ENCODE peak calls at places on chromosomes 16 and 17, in seven cellular contexts. W, H, V, B, G, S and Z are unnamed samples.

GRCh38 chr17:5800646-5801045 is 216.3 kb upstream of the NLRP1 start:
- DNase-seq in W (no peak), H (no peak), V (no peak), B (no peak), G (no peak), S (no peak), Z (no peak)

GRCh38 chr17:6303664-6304063 is 131.3 kb downstream of the AIPL1 start:
- DNase-seq in W (no peak), H (peak; percentile 70), V (peak; percentile 11), B (peak; percentile 77), G (peak; percentile 85), S (no peak), Z (peak; percentile 14)

GRCh38 chr16:48158296-48158695 is 2.5 kb upstream of the ABCC12 start:
- DNase-seq in W (no peak), H (no peak), V (peak; percentile 36), B (no peak), G (no peak), S (no peak), Z (peak; percentile 76)

GRCh38 chr17:15264542-15264941 is 584 bp downstream of the PMP22 start:
- DNase-seq in W (peak; percentile 93), H (peak; percentile 24), V (no peak), B (no peak), G (no peak), S (peak; percentile 79), Z (no peak)

GRCh38 chr17:688100-688989 is 26.3 kb downstream of the VPS53 start:
- DNase-seq in W (no peak), H (no peak), V (peak; percentile 75), B (peak; percentile 56), G (no peak), S (no peak), Z (peak; percentile 26)

GRCh38 chr17:62750502-62751349 is 57.4 kb downstream of the MARCHF10 start:
- DNase-seq in W (no peak), H (peak; percentile 72), V (no peak), B (peak; percentile 62), G (peak; percentile 29), S (no peak), Z (no peak)

GRCh38 chr17:39677581-39678339 is 9.5 kb downstream of the PNMT start:
- DNase-seq in W (peak; percentile 94), H (no peak), V (no peak), B (no peak), G (no peak), S (no peak), Z (no peak)

GRCh38 chr16:24309222-24309905 is 53.2 kb downstream of the CACNG3 start:
- DNase-seq in W (no peak), H (no peak), V (no peak), B (peak; percentile 13), G (no peak), S (no peak), Z (no peak)

GRCh38 chr16:87062569-87063442 is 254.4 kb downstream of the C16orf95 start:
- DNase-seq in W (peak; percentile 45), H (peak; percentile 75), V (peak; percentile 71), B (peak; percentile 94), G (peak; percentile 85), S (no peak), Z (peak; percentile 79)

GRCh38 chr17:8735336-8735939 is 9.2 kb downstream of the CCDC42 start:
- DNase-seq in W (no peak), H (no peak), V (no peak), B (no peak), G (no peak), S (no peak), Z (no peak)

GRCh38 chr16:55367301-55367745 is 43.3 kb downstream of the IRX6 start:
- DNase-seq in W (no peak), H (no peak), V (peak; percentile 4), B (no peak), G (no peak), S (no peak), Z (no peak)

GRCh38 chr17:19017401-19017800 is 12.8 kb upstream of the FAM83G start:
- DNase-seq in W (no peak), H (no peak), V (no peak), B (no peak), G (no peak), S (peak; percentile 48), Z (no peak)

GRCh38 chr16:73420244-73421040 is 372.5 kb upstream of the ZFHX3 start:
- DNase-seq in W (no peak), H (no peak), V (no peak), B (no peak), G (no peak), S (no peak), Z (no peak)

GRCh38 chr17:27207073-27207511 is 86.8 kb upstream of the WSB1 start:
- DNase-seq in W (no peak), H (no peak), V (peak; percentile 73), B (no peak), G (no peak), S (no peak), Z (no peak)

GRCh38 chr16:82439678-82440293 is 187.0 kb upstream of the CDH13 start:
- DNase-seq in W (no peak), H (peak; percentile 39), V (peak; percentile 6), B (peak; percentile 35), G (peak; percentile 27), S (no peak), Z (no peak)

GRCh38 chr17:82301916-82302497 is 15.4 kb downstream of the CD7 start:
- DNase-seq in W (no peak), H (no peak), V (no peak), B (no peak), G (no peak), S (peak; percentile 67), Z (peak; percentile 74)

GRCh38 chr16:85490971-85491771 is 122.0 kb upstream of the GSE1 start:
- DNase-seq in W (no peak), H (peak; percentile 60), V (no peak), B (peak; percentile 65), G (peak; percentile 55), S (no peak), Z (peak; percentile 66)

GRCh38 chr17:30093463-30094147 is 23.0 kb upstream of the NSRP1 start:
- DNase-seq in W (peak; percentile 20), H (peak; percentile 81), V (peak; percentile 61), B (peak; percentile 79), G (peak; percentile 67), S (no peak), Z (peak; percentile 65)

GRCh38 chr17:56890390-56890789 is 23.5 kb downstream of the TRIM25 start:
- DNase-seq in W (no peak), H (no peak), V (no peak), B (no peak), G (no peak), S (no peak), Z (no peak)

GRCh38 chr17:77106874-77107358 is 33.9 kb upstream of the SEC14L1 start:
- DNase-seq in W (no peak), H (peak; percentile 56), V (no peak), B (peak; percentile 22), G (no peak), S (no peak), Z (peak; percentile 79)

GRCh38 chr17:16377804-16378400 is 3.0 kb upstream of the UBB start:
- DNase-seq in W (no peak), H (no peak), V (peak; percentile 29), B (no peak), G (no peak), S (no peak), Z (no peak)

GRCh38 chr17:71970312-71970711 is 150.5 kb upstream of the SOX9 start:
- DNase-seq in W (no peak), H (no peak), V (no peak), B (no peak), G (no peak), S (no peak), Z (peak; percentile 22)

GRCh38 chr17:75370288-75370687 is 35.2 kb downstream of the GRB2 start:
- DNase-seq in W (peak; percentile 74), H (no peak), V (no peak), B (no peak), G (no peak), S (no peak), Z (no peak)

GRCh38 chr17:77140878-77141767 is at the start of gene SEC14L1:
- DNase-seq in W (peak; percentile 76), H (peak; percentile 86), V (peak; percentile 30), B (peak; percentile 79), G (peak; percentile 61), S (peak; percentile 72), Z (peak; percentile 75)

GRCh38 chr16:83939266-83939856 is 13.7 kb upstream of the OSGIN1 start:
- DNase-seq in W (no peak), H (no peak), V (no peak), B (no peak), G (no peak), S (no peak), Z (no peak)

GRCh38 chr17:31529841-31530251 is 138.4 kb downstream of the RAB11FIP4 start:
- DNase-seq in W (no peak), H (no peak), V (no peak), B (no peak), G (no peak), S (no peak), Z (no peak)

GRCh38 chr16:68369697-68370096 is 58.9 kb downstream of the PRMT7 start:
- DNase-seq in W (no peak), H (no peak), V (no peak), B (no peak), G (no peak), S (no peak), Z (peak; percentile 84)

GRCh38 chr16:28553776-28554633 is at the start of gene SGF29:
- DNase-seq in W (peak; percentile 91), H (peak; percentile 90), V (peak; percentile 94), B (peak; percentile 97), G (peak; percentile 86), S (peak; percentile 95), Z (peak; percentile 96)
- TF ChIP-seq CTCF in W (peak; percentile 39), H (peak; percentile 30), V (peak; percentile 18), B (peak; percentile 49), G (no peak), S (peak; percentile 45), Z (peak; percentile 27)

GRCh38 chr17:59892849-59893616 is at the start of the genes RPS6KB1 and TUBD1:
- DNase-seq in W (peak; percentile 98), H (peak; percentile 99), V (peak; percentile 100), B (peak; percentile 98), G (peak; percentile 95), S (peak; percentile 97), Z (peak; percentile 100)
- TF ChIP-seq CTCF in W (no peak), H (no peak), V (no peak), B (no peak), G (no peak), S (no peak), Z (no peak)

GRCh38 chr16:3780570-3780969 is 63.2 kb upstream of the TRAP1 start:
- DNase-seq in W (no peak), H (no peak), V (no peak), B (no peak), G (no peak), S (no peak), Z (peak; percentile 39)
- TF ChIP-seq CTCF in W (no peak), H (no peak), V (no peak), B (no peak), G (no peak), S (no peak), Z (no peak)

DNA sequence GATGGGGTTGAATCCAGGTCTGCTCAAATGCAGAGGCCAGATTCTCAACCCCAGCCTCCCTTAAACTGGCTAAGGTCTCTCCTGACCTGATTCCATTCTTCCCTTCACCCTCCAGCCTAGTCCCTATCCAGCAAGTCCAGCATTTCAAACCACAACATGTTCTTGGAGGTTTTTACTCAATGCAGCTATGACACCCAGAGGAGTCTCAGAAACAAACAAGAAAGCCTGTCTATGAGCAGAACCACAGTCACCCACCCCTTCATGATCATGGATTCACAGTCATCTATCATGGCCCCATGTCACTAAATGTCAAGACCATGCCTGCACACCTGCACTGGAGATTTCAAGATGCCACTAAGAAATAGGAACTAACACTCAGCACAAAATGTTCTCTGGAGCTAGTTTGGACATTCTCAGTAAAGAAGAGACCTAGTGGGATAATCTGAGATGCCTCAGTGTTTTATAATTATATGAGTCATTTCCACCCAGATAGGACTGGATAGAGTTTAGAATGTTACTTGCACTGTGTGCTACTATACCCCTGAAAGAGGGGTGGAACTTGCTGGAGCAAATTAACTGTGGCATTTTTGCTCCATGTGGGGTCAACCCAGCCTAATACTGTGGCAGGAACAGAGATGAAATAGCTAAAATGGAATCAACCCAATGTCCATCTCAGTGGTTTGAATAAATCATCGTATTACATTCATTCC is 9.5 kb upstream of the METTL22 start:
- DNase-seq in W (no peak), H (no peak), V (no peak), B (no peak), G (no peak), S (no peak), Z (no peak)
- TF ChIP-seq CTCF in W (no peak), H (no peak), V (no peak), B (no peak), G (no peak), S (no peak), Z (no peak)